ENCODE peak calls at places on chromosomes 12 and 14, in six cellular contexts. One of them, this sample, is unnamed.

GRCh38 chr12:2163172-2163927 is 110.6 kb downstream of the CACNA1C start:
- ATAC-seq in upper lobe of left lung: peak; percentile 93
- ATAC-seq in A549: no peak
- ATAC-seq in HepG2: peak; percentile 87
- ATAC-seq in GM12878: no peak
- ATAC-seq in K562: no peak
- ATAC-seq in this sample: peak; percentile 84

GRCh38 chr12:10249690-10250455 is 37.2 kb downstream of the GABARAPL1 start:
- ATAC-seq in upper lobe of left lung: no peak
- ATAC-seq in K562: no peak
- ATAC-seq in A549: no peak
- ATAC-seq in GM12878: no peak
- ATAC-seq in HepG2: no peak
- ATAC-seq in this sample: no peak

GRCh38 chr12:1093166-1093751 is 102.2 kb downstream of the ERC1 start:
- ATAC-seq in upper lobe of left lung: peak; percentile 62
- ATAC-seq in GM12878: peak; percentile 77
- ATAC-seq in HepG2: peak; percentile 88
- ATAC-seq in A549: peak; percentile 87
- ATAC-seq in K562: peak; percentile 75
- ATAC-seq in this sample: no peak

GRCh38 chr12:87848248-87848868 is 180.8 kb downstream of the C12orf50 start:
- ATAC-seq in A549: no peak
- ATAC-seq in HepG2: peak; percentile 47
- ATAC-seq in GM12878: peak; percentile 74
- ATAC-seq in K562: no peak
- ATAC-seq in upper lobe of left lung: peak; percentile 76
- ATAC-seq in this sample: no peak

GRCh38 chr14:88831285-88831684 is 6.8 kb downstream of the TTC8 start:
- ATAC-seq in HepG2: no peak
- ATAC-seq in A549: peak; percentile 71
- ATAC-seq in K562: no peak
- ATAC-seq in upper lobe of left lung: peak; percentile 51
- ATAC-seq in GM12878: no peak
- ATAC-seq in this sample: peak; percentile 89

GRCh38 chr14:70785556-70785955 is 23.8 kb downstream of the MAP3K9 start:
- ATAC-seq in upper lobe of left lung: no peak
- ATAC-seq in GM12878: no peak
- ATAC-seq in K562: no peak
- ATAC-seq in A549: no peak
- ATAC-seq in HepG2: no peak
- ATAC-seq in this sample: no peak

GRCh38 chr12:97711392-97711791 is 248.8 kb downstream of the RMST start:
- ATAC-seq in GM12878: no peak
- ATAC-seq in HepG2: no peak
- ATAC-seq in A549: no peak
- ATAC-seq in K562: no peak
- ATAC-seq in upper lobe of left lung: no peak
- ATAC-seq in this sample: no peak

GRCh38 chr14:101633276-101633675 is 72.0 kb downstream of the DIO3 start:
- ATAC-seq in HepG2: no peak
- ATAC-seq in upper lobe of left lung: no peak
- ATAC-seq in A549: no peak
- ATAC-seq in GM12878: no peak
- ATAC-seq in K562: no peak
- ATAC-seq in this sample: no peak

GRCh38 chr12:52232233-52232915 is 669 bp upstream of the KRT7 start:
- ATAC-seq in upper lobe of left lung: no peak
- ATAC-seq in A549: peak; percentile 28
- ATAC-seq in GM12878: no peak
- ATAC-seq in HepG2: no peak
- ATAC-seq in K562: no peak
- ATAC-seq in this sample: no peak

GRCh38 chr14:85963486-85963885 is 433.5 kb downstream of the FLRT2 start:
- ATAC-seq in upper lobe of left lung: no peak
- ATAC-seq in GM12878: no peak
- ATAC-seq in A549: no peak
- ATAC-seq in HepG2: no peak
- ATAC-seq in K562: no peak
- ATAC-seq in this sample: no peak

GRCh38 chr12:50635356-50635755 is 128.5 kb upstream of the ATF1 start:
- ATAC-seq in upper lobe of left lung: no peak
- ATAC-seq in GM12878: no peak
- ATAC-seq in A549: no peak
- ATAC-seq in K562: no peak
- ATAC-seq in HepG2: no peak
- ATAC-seq in this sample: no peak

GRCh38 chr12:127632431-127632830 is 634.5 kb upstream of the TMEM132C start:
- ATAC-seq in K562: no peak
- ATAC-seq in upper lobe of left lung: no peak
- ATAC-seq in A549: no peak
- ATAC-seq in GM12878: no peak
- ATAC-seq in HepG2: no peak
- ATAC-seq in this sample: no peak
- TF ChIP-seq EP300 in K562: no peak
- TF ChIP-seq EP300 in upper lobe of left lung: no peak
- TF ChIP-seq EP300 in A549: no peak
- TF ChIP-seq EP300 in GM12878: no peak
- TF ChIP-seq EP300 in HepG2: no peak
- TF ChIP-seq EP300 in this sample: no peak

DNA sequence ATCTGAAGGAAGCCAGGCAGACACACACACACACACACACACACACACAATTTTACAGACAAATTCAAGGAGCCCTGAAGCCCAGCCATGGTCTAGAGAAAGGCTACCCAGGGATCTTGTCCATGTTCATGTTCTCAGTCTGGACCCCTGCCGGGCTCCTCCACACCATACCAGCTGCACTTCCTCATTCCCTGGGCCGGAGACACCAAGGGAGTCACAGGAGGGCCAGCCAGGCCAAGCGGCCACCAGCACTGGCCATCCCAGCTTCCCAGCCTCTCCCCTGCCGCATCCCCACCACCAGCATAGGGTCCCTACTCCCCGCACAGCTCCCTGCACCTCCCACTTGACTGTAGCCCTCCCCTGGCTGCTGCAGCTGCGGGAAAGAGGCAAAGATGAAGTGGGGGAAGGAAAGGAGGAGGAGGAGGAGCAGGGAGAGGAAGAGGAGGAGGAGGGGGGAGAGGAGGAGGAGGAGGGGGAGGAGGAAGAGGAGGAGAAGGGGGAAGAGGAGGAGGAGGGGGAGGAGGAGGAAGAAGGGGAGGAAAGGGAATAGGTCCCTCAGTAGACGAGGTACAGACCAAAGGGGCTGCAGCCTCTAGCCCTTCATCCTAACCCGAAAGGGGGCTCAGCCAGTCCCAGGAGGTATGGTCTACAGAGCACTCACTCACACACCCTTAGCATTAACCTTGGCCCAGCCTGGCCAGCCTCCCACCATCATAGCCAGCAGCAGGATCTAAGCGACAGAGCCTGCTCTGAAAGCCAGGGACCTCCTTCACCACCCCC is 293.2 kb downstream of the DPF3 start:
- ATAC-seq in K562: peak; percentile 31
- ATAC-seq in HepG2: no peak
- ATAC-seq in upper lobe of left lung: peak; percentile 33
- ATAC-seq in A549: no peak
- ATAC-seq in GM12878: no peak
- ATAC-seq in this sample: peak; percentile 48
- H3K4me1 ChIP-seq in K562: no peaks in the 10 kb centered on the region
- H3K4me1 ChIP-seq in HepG2: no peaks in the 10 kb centered on the region
- H3K4me1 ChIP-seq in upper lobe of left lung: no peaks in the 10 kb centered on the region
- H3K4me1 ChIP-seq in A549: no peaks in the 10 kb centered on the region
- H3K4me1 ChIP-seq in GM12878: peaks cover 20% of the 10 kb centered on the region
- H3K4me1 ChIP-seq in this sample: no peaks in the 10 kb centered on the region

DNA sequence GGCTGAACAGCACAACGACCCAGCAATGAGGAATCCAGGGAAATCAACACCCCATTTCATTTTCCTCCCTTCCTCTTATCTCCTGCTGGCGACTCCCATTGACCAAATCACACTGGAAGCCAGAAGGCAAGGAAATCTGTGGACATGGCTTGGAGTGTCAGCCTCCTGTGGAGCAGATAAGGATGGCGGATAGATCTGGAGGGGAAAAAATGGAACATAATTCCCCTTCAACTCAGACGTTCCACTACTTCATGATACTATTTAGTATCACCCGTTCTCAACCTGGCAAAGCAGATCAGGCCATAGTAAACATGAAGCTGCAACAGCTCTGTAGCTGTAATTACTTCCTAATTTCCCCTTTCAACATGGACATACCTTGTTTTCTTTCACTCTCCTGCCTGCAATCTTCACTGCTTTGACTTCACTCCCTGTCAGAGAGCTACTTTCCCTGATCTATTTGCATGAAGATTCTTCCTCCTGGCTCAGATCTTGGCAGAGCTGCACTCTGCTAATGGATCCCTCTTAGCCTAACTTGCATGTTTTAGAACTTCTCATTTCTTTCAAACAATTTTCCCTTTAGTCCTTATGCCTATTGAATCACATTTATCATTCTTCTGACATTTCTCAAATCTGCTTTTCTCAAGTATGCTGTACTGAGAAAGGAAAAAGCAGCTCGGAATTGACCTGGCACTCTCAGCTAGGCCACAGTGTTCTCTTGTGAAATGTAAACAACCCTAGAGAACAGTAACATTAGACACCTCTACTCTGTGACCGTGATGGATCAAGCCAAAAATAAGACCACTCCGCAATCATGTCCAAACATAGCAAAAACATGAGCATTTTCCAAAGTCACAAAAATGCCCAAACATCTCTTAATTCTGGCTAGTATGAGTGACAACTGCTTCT is 135.1 kb downstream of the ETNK1 start:
- ATAC-seq in K562: no peak
- ATAC-seq in A549: no peak
- ATAC-seq in upper lobe of left lung: no peak
- ATAC-seq in HepG2: no peak
- ATAC-seq in GM12878: no peak
- ATAC-seq in this sample: peak; percentile 93
- TF ChIP-seq EP300 in K562: no peak
- TF ChIP-seq EP300 in A549: no peak
- TF ChIP-seq EP300 in upper lobe of left lung: no peak
- TF ChIP-seq EP300 in HepG2: no peak
- TF ChIP-seq EP300 in GM12878: no peak
- TF ChIP-seq EP300 in this sample: peak; percentile 87

GRCh38 chr14:75458305-75458704 is 30.5 kb downstream of the JDP2 start:
- ATAC-seq in A549: no peak
- ATAC-seq in GM12878: no peak
- ATAC-seq in upper lobe of left lung: no peak
- ATAC-seq in HepG2: no peak
- ATAC-seq in K562: no peak
- ATAC-seq in this sample: no peak
- H3K4me1 ChIP-seq in A549: peaks cover 36% of the 10 kb centered on the region
- H3K4me1 ChIP-seq in GM12878: peaks cover 23% of the 10 kb centered on the region
- H3K4me1 ChIP-seq in upper lobe of left lung: peaks cover 59% of the 10 kb centered on the region
- H3K4me1 ChIP-seq in HepG2: peaks cover 5% of the 10 kb centered on the region
- H3K4me1 ChIP-seq in K562: no peaks in the 10 kb centered on the region
- H3K4me1 ChIP-seq in this sample: peaks cover 6% of the 10 kb centered on the region

GRCh38 chr14:69079188-69079742 is 73.7 kb downstream of the DCAF5 start:
- ATAC-seq in A549: peak; percentile 80
- ATAC-seq in K562: no peak
- ATAC-seq in HepG2: no peak
- ATAC-seq in upper lobe of left lung: peak; percentile 16
- ATAC-seq in GM12878: no peak
- ATAC-seq in this sample: peak; percentile 81
- TF ChIP-seq EP300 in A549: no peak
- TF ChIP-seq EP300 in K562: no peak
- TF ChIP-seq EP300 in HepG2: no peak
- TF ChIP-seq EP300 in upper lobe of left lung: no peak
- TF ChIP-seq EP300 in GM12878: no peak
- TF ChIP-seq EP300 in this sample: no peak

DNA sequence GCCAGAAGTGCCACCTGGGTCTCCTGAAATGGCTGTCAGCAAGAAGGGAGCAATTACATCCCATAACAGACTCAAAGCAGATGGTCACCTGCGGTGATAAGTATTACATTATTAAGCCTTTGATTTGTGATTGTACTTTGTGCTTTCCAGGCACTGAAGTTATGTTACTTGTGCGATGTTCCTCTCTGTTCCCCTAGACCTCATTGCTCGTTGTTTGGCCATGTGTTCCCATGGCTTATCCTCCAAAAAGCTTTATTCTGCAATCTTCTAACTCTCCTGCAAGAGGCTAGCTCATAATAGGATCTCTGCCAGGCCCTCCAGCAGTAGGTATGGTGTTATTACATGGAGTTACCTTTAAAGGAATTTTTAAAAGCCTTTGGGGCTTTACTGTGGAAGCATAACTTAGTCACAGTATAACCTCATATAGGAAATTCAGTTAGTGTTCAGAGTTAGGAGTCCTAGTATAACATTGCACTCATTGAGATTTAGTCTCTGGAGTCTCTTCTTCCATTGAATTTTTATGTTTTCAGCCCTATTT is 292.2 kb downstream of the RAD51B start:
- ATAC-seq in GM12878: no peak
- ATAC-seq in K562: no peak
- ATAC-seq in HepG2: no peak
- ATAC-seq in A549: no peak
- ATAC-seq in upper lobe of left lung: no peak
- ATAC-seq in this sample: no peak
- H3K4me1 ChIP-seq in GM12878: peaks cover 3% of the 10 kb centered on the region
- H3K4me1 ChIP-seq in K562: no peaks in the 10 kb centered on the region
- H3K4me1 ChIP-seq in HepG2: peaks cover 19% of the 10 kb centered on the region
- H3K4me1 ChIP-seq in A549: peaks cover 23% of the 10 kb centered on the region
- H3K4me1 ChIP-seq in upper lobe of left lung: peaks cover 18% of the 10 kb centered on the region
- H3K4me1 ChIP-seq in this sample: no peaks in the 10 kb centered on the region

DNA sequence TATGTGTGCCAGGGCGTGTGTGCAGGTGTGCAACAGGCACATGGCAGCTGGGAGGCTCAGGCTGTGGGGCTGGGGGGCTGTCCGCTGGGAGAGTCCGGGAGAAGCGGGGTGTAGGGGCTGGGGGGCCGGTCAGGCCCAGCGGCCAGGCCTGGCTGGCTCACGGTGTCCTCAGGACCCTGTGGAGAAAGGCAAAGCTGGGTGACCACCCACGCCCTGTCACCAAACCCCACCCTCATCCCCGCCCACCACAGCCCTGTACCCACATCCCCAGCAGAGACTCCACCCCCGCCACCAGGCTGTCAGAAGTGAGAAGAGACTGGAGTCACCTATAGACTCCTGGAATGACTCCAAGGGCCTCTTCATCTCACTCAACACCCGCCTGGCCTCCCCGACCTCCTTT is 85.3 kb downstream of the SCARB1 start:
- ATAC-seq in A549: no peak
- ATAC-seq in K562: no peak
- ATAC-seq in upper lobe of left lung: no peak
- ATAC-seq in GM12878: no peak
- ATAC-seq in HepG2: peak; percentile 6
- ATAC-seq in this sample: no peak
- TF ChIP-seq EP300 in A549: no peak
- TF ChIP-seq EP300 in K562: no peak
- TF ChIP-seq EP300 in upper lobe of left lung: no peak
- TF ChIP-seq EP300 in GM12878: no peak
- TF ChIP-seq EP300 in HepG2: no peak
- TF ChIP-seq EP300 in this sample: no peak

This sample was measured in gastroesophageal sphincter.